ENCODE peak calls at places on chromosomes 11 and 22, in six cellular contexts. X, P, Y, M, H and O are unnamed samples.
A peak's percentile ranks its signal among the peaks of the same experiment; 100 is the strongest.

GRCh38 chr11:76700177-76701100 is 29.9 kb upstream of the LRRC32 start:
- DNase-seq in H (peak; percentile 88), X (peak; percentile 97), M (peak; percentile 97), P (no peak), Y (no peak), O (peak; percentile 99)

GRCh38 chr22:50724616-50725015 is 13.4 kb upstream of the ACR start:
- DNase-seq in P (no peak), X (no peak), Y (no peak), H (no peak), M (no peak), O (no peak)

GRCh38 chr11:130609121-130610035 is 160.9 kb downstream of the ADAMTS15 start:
- DNase-seq in M (no peak), X (no peak), H (peak; percentile 84), P (no peak), Y (no peak), O (peak; percentile 97)

GRCh38 chr11:12573707-12574106 is 100.5 kb upstream of the TEAD1 start:
- DNase-seq in X (no peak), Y (no peak), M (peak; percentile 34), P (no peak), H (no peak), O (no peak)

GRCh38 chr11:19713221-19714092 is 820 bp downstream of the NAV2 start:
- DNase-seq in Y (no peak), X (no peak), H (peak; percentile 19), P (peak; percentile 49), M (peak; percentile 16), O (no peak)

GRCh38 chr11:72813740-72814138 is 472 bp upstream of the ATG16L2 start:
- DNase-seq in M (peak; percentile 89), H (peak; percentile 87), Y (peak; percentile 83), X (peak; percentile 66), P (peak; percentile 94), O (peak; percentile 68)

GRCh38 chr11:134471341-134472187 is 59.5 kb upstream of the B3GAT1 start:
- DNase-seq in P (no peak), M (no peak), Y (no peak), X (no peak), H (no peak), O (no peak)

GRCh38 chr11:74000307-74000630 is 8.6 kb downstream of the UCP3 start:
- DNase-seq in Y (no peak), X (no peak), M (no peak), P (no peak), H (no peak), O (no peak)

GRCh38 chr11:75276696-75277095 is 36.1 kb downstream of the TPBGL start:
- DNase-seq in H (no peak), Y (peak; percentile 19), P (peak; percentile 94), M (no peak), X (no peak), O (no peak)

GRCh38 chr11:57310630-57311086 is 14.1 kb downstream of the TNKS1BP1 start:
- DNase-seq in X (peak; percentile 27), M (no peak), P (no peak), Y (no peak), H (no peak), O (peak; percentile 59)

GRCh38 chr11:44778200-44779100 is 51.7 kb downstream of the TSPAN18 start:
- DNase-seq in P (no peak), Y (no peak), X (no peak), M (no peak), H (no peak), O (no peak)

GRCh38 chr11:83259559-83259958 is 26.6 kb downstream of the CCDC90B start:
- DNase-seq in Y (no peak), M (no peak), H (no peak), P (no peak), X (no peak), O (no peak)

GRCh38 chr22:29385748-29386147 is 2.6 kb downstream of the AP1B1 start:
- DNase-seq in Y (no peak), X (no peak), P (no peak), M (no peak), H (no peak), O (no peak)

GRCh38 chr11:1224491-1225385 is 1.9 kb downstream of the MUC5B start:
- DNase-seq in M (no peak), P (no peak), X (no peak), Y (no peak), H (no peak), O (no peak)

GRCh38 chr11:33552756-33553155 is 147.9 kb downstream of the C11orf91 start:
- DNase-seq in Y (no peak), P (no peak), M (peak; percentile 59), X (peak; percentile 76), H (peak; percentile 57), O (no peak)

GRCh38 chr22:45537734-45538181 is 35.1 kb downstream of the FBLN1 start:
- DNase-seq in X (peak; percentile 84), Y (no peak), H (peak; percentile 71), P (peak; percentile 21), M (peak; percentile 87), O (peak; percentile 84)